ENCODE peak calls at places on chromosome 22, in seven cellular contexts. Q is ELR; N is T-helper 1 cell; G is T-helper 2 cell; I is SW480; Z is stimulated activated CD4-positive, alpha-beta T cell treated with anti-CD3 and anti-CD28 coated beads, Interleukin-15, amount 100 ng/mL, for 24 hours; X is astrocyte of the hippocampus. J is an unnamed sample.

GRCh38 chr22:44497218-44497903 is 672 bp downstream of the RTL6 start:
- DNase-seq in N (no peak), G (no peak), Z (peak; percentile 25), I (no peak), X (peak; percentile 40), Q (peak; percentile 30), J (peak; percentile 12)

GRCh38 chr22:31826443-31826842 is 72.6 kb downstream of the DEPDC5 start:
- DNase-seq in I (no peak), Z (no peak), G (no peak), X (peak; percentile 68), N (no peak), Q (no peak), J (no peak)

GRCh38 chr22:40196628-40197027 is 18.9 kb downstream of the TNRC6B start:
- DNase-seq in Z (peak; percentile 71), Q (peak; percentile 94), I (no peak), G (peak; percentile 28), X (peak; percentile 88), N (no peak), J (no peak)

GRCh38 chr22:49748514-49748913 is 79.2 kb downstream of the BRD1 start:
- DNase-seq in Z (no peak), I (no peak), G (no peak), X (no peak), N (no peak), Q (no peak), J (no peak)

GRCh38 chr22:24421428-24421931 is 5.9 kb upstream of the ADORA2A start:
- DNase-seq in X (no peak), G (no peak), N (peak; percentile 33), Q (peak; percentile 44), Z (peak; percentile 52), I (peak; percentile 17), J (peak; percentile 49)

GRCh38 chr22:49735411-49736311 is 92.0 kb downstream of the BRD1 start:
- DNase-seq in X (peak; percentile 54), Q (no peak), N (no peak), I (no peak), Z (peak; percentile 35), G (no peak), J (no peak)

GRCh38 chr22:49920859-49921258 is 2.4 kb downstream of the CRELD2 start:
- DNase-seq in X (no peak), N (no peak), Q (no peak), G (no peak), Z (no peak), I (no peak), J (no peak)

GRCh38 chr22:42643632-42644421 is 3.4 kb upstream of the ATP5MGL start:
- DNase-seq in X (no peak), Q (no peak), Z (no peak), N (no peak), G (no peak), I (no peak), J (no peak)